ENCODE peak calls at places on chromosome 7, in seven cellular contexts. One of them, this sample, is unnamed.

GRCh38 chr7:151993977-151994676 is 31.3 kb upstream of the GALNT11 start:
- DNase-seq in HFF-Myc: no peak
- DNase-seq in B cell: no peak
- DNase-seq in small intestine: no peak
- DNase-seq in activated naive CD4-positive, alpha-beta T cell treated with anti-CD3 and anti-CD28 coated beads, Interleukin-2, amount 10 ng/mL, durations not matched to agents 7 days and 5 days: no peak
- DNase-seq in T-helper 9 cell: no peak
- DNase-seq in EH: no peak
- DNase-seq in this sample: no peak

GRCh38 chr7:29597266-29597665 is 33.6 kb downstream of the PRR15 start:
- DNase-seq in T-helper 9 cell: no peak
- DNase-seq in EH: no peak
- DNase-seq in small intestine: no peak
- DNase-seq in HFF-Myc: no peak
- DNase-seq in activated naive CD4-positive, alpha-beta T cell treated with anti-CD3 and anti-CD28 coated beads, Interleukin-2, amount 10 ng/mL, durations not matched to agents 7 days and 5 days: no peak
- DNase-seq in B cell: no peak
- DNase-seq in this sample: no peak

GRCh38 chr7:92391071-92391470 is 56.2 kb upstream of the GATAD1 start:
- DNase-seq in B cell: no peak
- DNase-seq in EH: no peak
- DNase-seq in HFF-Myc: no peak
- DNase-seq in small intestine: no peak
- DNase-seq in T-helper 9 cell: no peak
- DNase-seq in activated naive CD4-positive, alpha-beta T cell treated with anti-CD3 and anti-CD28 coated beads, Interleukin-2, amount 10 ng/mL, durations not matched to agents 7 days and 5 days: no peak
- DNase-seq in this sample: no peak

GRCh38 chr7:73521636-73522080 is 435 bp downstream of the BAZ1B start:
- DNase-seq in activated naive CD4-positive, alpha-beta T cell treated with anti-CD3 and anti-CD28 coated beads, Interleukin-2, amount 10 ng/mL, durations not matched to agents 7 days and 5 days: no peak
- DNase-seq in B cell: no peak
- DNase-seq in HFF-Myc: no peak
- DNase-seq in T-helper 9 cell: peak
- DNase-seq in EH: no peak
- DNase-seq in small intestine: no peak
- DNase-seq in this sample: peak

GRCh38 chr7:30707391-30708351 is 25.4 kb upstream of the CRHR2 start:
- DNase-seq in EH: no peak
- DNase-seq in T-helper 9 cell: no peak
- DNase-seq in HFF-Myc: no peak
- DNase-seq in B cell: no peak
- DNase-seq in small intestine: no peak
- DNase-seq in activated naive CD4-positive, alpha-beta T cell treated with anti-CD3 and anti-CD28 coated beads, Interleukin-2, amount 10 ng/mL, durations not matched to agents 7 days and 5 days: no peak
- DNase-seq in this sample: no peak

GRCh38 chr7:2923886-2924574 is 79.9 kb upstream of the GNA12 start:
- DNase-seq in HFF-Myc: no peak
- DNase-seq in EH: no peak
- DNase-seq in T-helper 9 cell: no peak
- DNase-seq in small intestine: no peak
- DNase-seq in B cell: no peak
- DNase-seq in activated naive CD4-positive, alpha-beta T cell treated with anti-CD3 and anti-CD28 coated beads, Interleukin-2, amount 10 ng/mL, durations not matched to agents 7 days and 5 days: no peak
- DNase-seq in this sample: no peak

GRCh38 chr7:80324032-80324431 is 187.8 kb downstream of the GNAT3 start:
- DNase-seq in small intestine: peak
- DNase-seq in B cell: no peak
- DNase-seq in activated naive CD4-positive, alpha-beta T cell treated with anti-CD3 and anti-CD28 coated beads, Interleukin-2, amount 10 ng/mL, durations not matched to agents 7 days and 5 days: no peak
- DNase-seq in HFF-Myc: peak
- DNase-seq in EH: peak
- DNase-seq in T-helper 9 cell: no peak
- DNase-seq in this sample: no peak

GRCh38 chr7:79553811-79554555 is 100.5 kb upstream of the MAGI2 start:
- DNase-seq in small intestine: no peak
- DNase-seq in activated naive CD4-positive, alpha-beta T cell treated with anti-CD3 and anti-CD28 coated beads, Interleukin-2, amount 10 ng/mL, durations not matched to agents 7 days and 5 days: no peak
- DNase-seq in HFF-Myc: no peak
- DNase-seq in T-helper 9 cell: no peak
- DNase-seq in B cell: no peak
- DNase-seq in EH: peak
- DNase-seq in this sample: no peak

GRCh38 chr7:51313276-51314035 is 3.2 kb downstream of the COBL start:
- DNase-seq in B cell: no peak
- DNase-seq in activated naive CD4-positive, alpha-beta T cell treated with anti-CD3 and anti-CD28 coated beads, Interleukin-2, amount 10 ng/mL, durations not matched to agents 7 days and 5 days: no peak
- DNase-seq in HFF-Myc: no peak
- DNase-seq in T-helper 9 cell: no peak
- DNase-seq in EH: no peak
- DNase-seq in small intestine: no peak
- DNase-seq in this sample: no peak

GRCh38 chr7:95397381-95397780 is 1.2 kb upstream of the PON3 start:
- DNase-seq in HFF-Myc: no peak
- DNase-seq in small intestine: no peak
- DNase-seq in B cell: no peak
- DNase-seq in EH: no peak
- DNase-seq in activated naive CD4-positive, alpha-beta T cell treated with anti-CD3 and anti-CD28 coated beads, Interleukin-2, amount 10 ng/mL, durations not matched to agents 7 days and 5 days: no peak
- DNase-seq in T-helper 9 cell: no peak
- DNase-seq in this sample: no peak

GRCh38 chr7:72751978-72752377 is 76.0 kb downstream of the TYW1B start:
- DNase-seq in activated naive CD4-positive, alpha-beta T cell treated with anti-CD3 and anti-CD28 coated beads, Interleukin-2, amount 10 ng/mL, durations not matched to agents 7 days and 5 days: no peak
- DNase-seq in B cell: no peak
- DNase-seq in small intestine: no peak
- DNase-seq in EH: peak
- DNase-seq in T-helper 9 cell: no peak
- DNase-seq in HFF-Myc: no peak
- DNase-seq in this sample: no peak

GRCh38 chr7:150787321-150788281 is 12.6 kb downstream of the TMEM176B start:
- DNase-seq in activated naive CD4-positive, alpha-beta T cell treated with anti-CD3 and anti-CD28 coated beads, Interleukin-2, amount 10 ng/mL, durations not matched to agents 7 days and 5 days: no peak
- DNase-seq in B cell: no peak
- DNase-seq in HFF-Myc: no peak
- DNase-seq in small intestine: no peak
- DNase-seq in T-helper 9 cell: no peak
- DNase-seq in EH: no peak
- DNase-seq in this sample: no peak

GRCh38 chr7:70641882-70642281 is 490.1 kb upstream of the GALNT17 start:
- DNase-seq in small intestine: no peak
- DNase-seq in B cell: no peak
- DNase-seq in activated naive CD4-positive, alpha-beta T cell treated with anti-CD3 and anti-CD28 coated beads, Interleukin-2, amount 10 ng/mL, durations not matched to agents 7 days and 5 days: no peak
- DNase-seq in HFF-Myc: no peak
- DNase-seq in EH: no peak
- DNase-seq in T-helper 9 cell: no peak
- DNase-seq in this sample: no peak

GRCh38 chr7:601573-602340 is 82.1 kb upstream of the PDGFA start:
- DNase-seq in small intestine: no peak
- DNase-seq in T-helper 9 cell: peak
- DNase-seq in EH: peak
- DNase-seq in activated naive CD4-positive, alpha-beta T cell treated with anti-CD3 and anti-CD28 coated beads, Interleukin-2, amount 10 ng/mL, durations not matched to agents 7 days and 5 days: peak
- DNase-seq in B cell: peak
- DNase-seq in HFF-Myc: no peak
- DNase-seq in this sample: peak

GRCh38 chr7:123208793-123209192 is 9.0 kb upstream of the SLC13A1 start:
- DNase-seq in activated naive CD4-positive, alpha-beta T cell treated with anti-CD3 and anti-CD28 coated beads, Interleukin-2, amount 10 ng/mL, durations not matched to agents 7 days and 5 days: no peak
- DNase-seq in EH: no peak
- DNase-seq in B cell: no peak
- DNase-seq in T-helper 9 cell: no peak
- DNase-seq in small intestine: peak
- DNase-seq in HFF-Myc: no peak
- DNase-seq in this sample: no peak

GRCh38 chr7:1058821-1059199 is 14.5 kb downstream of the GPR146 start:
- DNase-seq in EH: peak
- DNase-seq in small intestine: no peak
- DNase-seq in T-helper 9 cell: peak
- DNase-seq in B cell: no peak
- DNase-seq in HFF-Myc: no peak
- DNase-seq in activated naive CD4-positive, alpha-beta T cell treated with anti-CD3 and anti-CD28 coated beads, Interleukin-2, amount 10 ng/mL, durations not matched to agents 7 days and 5 days: no peak
- DNase-seq in this sample: no peak

GRCh38 chr7:136009488-136010079 is 32.4 kb upstream of the MTPN start:
- DNase-seq in T-helper 9 cell: no peak
- DNase-seq in B cell: no peak
- DNase-seq in small intestine: peak
- DNase-seq in activated naive CD4-positive, alpha-beta T cell treated with anti-CD3 and anti-CD28 coated beads, Interleukin-2, amount 10 ng/mL, durations not matched to agents 7 days and 5 days: no peak
- DNase-seq in HFF-Myc: peak
- DNase-seq in EH: peak
- DNase-seq in this sample: no peak

GRCh38 chr7:101912711-101913110 is 95.3 kb downstream of the CUX1 start:
- DNase-seq in EH: peak
- DNase-seq in HFF-Myc: no peak
- DNase-seq in activated naive CD4-positive, alpha-beta T cell treated with anti-CD3 and anti-CD28 coated beads, Interleukin-2, amount 10 ng/mL, durations not matched to agents 7 days and 5 days: no peak
- DNase-seq in T-helper 9 cell: no peak
- DNase-seq in small intestine: no peak
- DNase-seq in B cell: no peak
- DNase-seq in this sample: no peak

GRCh38 chr7:153440781-153441180 is 611.4 kb upstream of the DPP6 start:
- DNase-seq in T-helper 9 cell: no peak
- DNase-seq in small intestine: no peak
- DNase-seq in HFF-Myc: no peak
- DNase-seq in B cell: no peak
- DNase-seq in activated naive CD4-positive, alpha-beta T cell treated with anti-CD3 and anti-CD28 coated beads, Interleukin-2, amount 10 ng/mL, durations not matched to agents 7 days and 5 days: no peak
- DNase-seq in EH: no peak
- DNase-seq in this sample: no peak

GRCh38 chr7:43148161-43148731 is 35.8 kb downstream of the HECW1 start:
- DNase-seq in activated naive CD4-positive, alpha-beta T cell treated with anti-CD3 and anti-CD28 coated beads, Interleukin-2, amount 10 ng/mL, durations not matched to agents 7 days and 5 days: no peak
- DNase-seq in EH: peak
- DNase-seq in B cell: no peak
- DNase-seq in small intestine: no peak
- DNase-seq in T-helper 9 cell: no peak
- DNase-seq in HFF-Myc: peak
- DNase-seq in this sample: no peak

GRCh38 chr7:95473276-95473985 is 12.3 kb upstream of the ASB4 start:
- DNase-seq in activated naive CD4-positive, alpha-beta T cell treated with anti-CD3 and anti-CD28 coated beads, Interleukin-2, amount 10 ng/mL, durations not matched to agents 7 days and 5 days: no peak
- DNase-seq in T-helper 9 cell: no peak
- DNase-seq in small intestine: no peak
- DNase-seq in HFF-Myc: no peak
- DNase-seq in EH: no peak
- DNase-seq in B cell: no peak
- DNase-seq in this sample: no peak

GRCh38 chr7:48899932-48900331 is 24.4 kb upstream of the CDC14C start:
- DNase-seq in HFF-Myc: no peak
- DNase-seq in T-helper 9 cell: no peak
- DNase-seq in activated naive CD4-positive, alpha-beta T cell treated with anti-CD3 and anti-CD28 coated beads, Interleukin-2, amount 10 ng/mL, durations not matched to agents 7 days and 5 days: no peak
- DNase-seq in small intestine: no peak
- DNase-seq in B cell: no peak
- DNase-seq in EH: no peak
- DNase-seq in this sample: no peak

GRCh38 chr7:43456200-43456599 is 126.7 kb upstream of the STK17A start:
- DNase-seq in EH: no peak
- DNase-seq in activated naive CD4-positive, alpha-beta T cell treated with anti-CD3 and anti-CD28 coated beads, Interleukin-2, amount 10 ng/mL, durations not matched to agents 7 days and 5 days: no peak
- DNase-seq in small intestine: no peak
- DNase-seq in HFF-Myc: no peak
- DNase-seq in B cell: no peak
- DNase-seq in T-helper 9 cell: no peak
- DNase-seq in this sample: no peak

GRCh38 chr7:12588259-12588904 is 17.9 kb downstream of the SCIN start:
- DNase-seq in HFF-Myc: no peak
- DNase-seq in activated naive CD4-positive, alpha-beta T cell treated with anti-CD3 and anti-CD28 coated beads, Interleukin-2, amount 10 ng/mL, durations not matched to agents 7 days and 5 days: no peak
- DNase-seq in T-helper 9 cell: no peak
- DNase-seq in small intestine: no peak
- DNase-seq in B cell: no peak
- DNase-seq in EH: no peak
- DNase-seq in this sample: no peak

GRCh38 chr7:144437370-144438191 is 34.1 kb upstream of the NOBOX start:
- DNase-seq in small intestine: peak
- DNase-seq in EH: peak
- DNase-seq in T-helper 9 cell: peak
- DNase-seq in B cell: no peak
- DNase-seq in HFF-Myc: peak
- DNase-seq in activated naive CD4-positive, alpha-beta T cell treated with anti-CD3 and anti-CD28 coated beads, Interleukin-2, amount 10 ng/mL, durations not matched to agents 7 days and 5 days: peak
- DNase-seq in this sample: no peak

GRCh38 chr7:5549096-5549896 is 125.7 kb upstream of the TNRC18 start:
- DNase-seq in EH: peak
- DNase-seq in small intestine: peak
- DNase-seq in HFF-Myc: no peak
- DNase-seq in T-helper 9 cell: no peak
- DNase-seq in B cell: no peak
- DNase-seq in activated naive CD4-positive, alpha-beta T cell treated with anti-CD3 and anti-CD28 coated beads, Interleukin-2, amount 10 ng/mL, durations not matched to agents 7 days and 5 days: no peak
- DNase-seq in this sample: peak

GRCh38 chr7:24422611-24423010 is 138.6 kb downstream of the NPY start:
- DNase-seq in small intestine: no peak
- DNase-seq in B cell: no peak
- DNase-seq in T-helper 9 cell: no peak
- DNase-seq in EH: no peak
- DNase-seq in HFF-Myc: no peak
- DNase-seq in activated naive CD4-positive, alpha-beta T cell treated with anti-CD3 and anti-CD28 coated beads, Interleukin-2, amount 10 ng/mL, durations not matched to agents 7 days and 5 days: no peak
- DNase-seq in this sample: no peak

GRCh38 chr7:27641576-27642230 is 21.0 kb downstream of the HIBADH start:
- DNase-seq in T-helper 9 cell: no peak
- DNase-seq in small intestine: peak
- DNase-seq in activated naive CD4-positive, alpha-beta T cell treated with anti-CD3 and anti-CD28 coated beads, Interleukin-2, amount 10 ng/mL, durations not matched to agents 7 days and 5 days: no peak
- DNase-seq in EH: peak
- DNase-seq in B cell: no peak
- DNase-seq in HFF-Myc: no peak
- DNase-seq in this sample: no peak